ENCODE peak calls at places on chromosomes 5 and 9, in four cellular contexts. R is astrocyte, Q is hepatocyte, P is psoas muscle. F is an unnamed sample.
A peak's percentile ranks its signal among the peaks of the same experiment; 100 is the strongest.

GRCh38 chr9:91415290-91415689 is 8.3 kb downstream of the NFIL3 start:
- DNase-seq in R (no peak), Q (no peak), P (no peak), F (no peak)

GRCh38 chr5:132420706-132421272 is 51.3 kb downstream of the SLC22A5 start:
- DNase-seq in R (no peak), Q (no peak), P (no peak), F (peak; percentile 46)

GRCh38 chr5:78527054-78527884 is 121.3 kb downstream of the LHFPL2 start:
- DNase-seq in R (peak; percentile 96), Q (peak; percentile 83), P (peak; percentile 52), F (peak; percentile 61)

GRCh38 chr5:175590471-175590881 is 67.4 kb upstream of the HRH2 start:
- DNase-seq in R (peak; percentile 94), Q (peak; percentile 24), P (no peak), F (no peak)

GRCh38 chr9:117528225-117528624 is 113.4 kb upstream of the ASTN2 start:
- DNase-seq in R (no peak), Q (no peak), P (no peak), F (no peak)

GRCh38 chr9:88237454-88238280 is 99.4 kb upstream of the SPATA31C2 start:
- DNase-seq in R (no peak), Q (no peak), P (no peak), F (no peak)

GRCh38 chr5:44951371-44951770 is 142.6 kb downstream of the MRPS30 start:
- DNase-seq in R (no peak), Q (no peak), P (no peak), F (no peak)

GRCh38 chr9:123354806-123355508 is 1.0 kb upstream of the CRB2 start:
- DNase-seq in R (no peak), Q (no peak), P (no peak), F (no peak)

GRCh38 chr9:90600029-90600428 is 42.6 kb downstream of the DIRAS2 start:
- DNase-seq in R (no peak), Q (no peak), P (no peak), F (no peak)

GRCh38 chr9:122200960-122201635 is 27.7 kb downstream of the LHX6 start:
- DNase-seq in R (peak; percentile 52), Q (no peak), P (peak; percentile 58), F (no peak)

GRCh38 chr5:141182248-141182647 is at the start of gene PCDHB16:
- DNase-seq in R (peak; percentile 3), Q (peak; percentile 51), P (peak; percentile 29), F (no peak)

GRCh38 chr5:116569999-116570398 is 4.6 kb downstream of the SEMA6A start:
- DNase-seq in R (no peak), Q (no peak), P (no peak), F (no peak)

GRCh38 chr5:61450880-61451279 is 118.8 kb downstream of the ZSWIM6 start:
- DNase-seq in R (peak; percentile 93), Q (no peak), P (no peak), F (no peak)

GRCh38 chr5:136053336-136054121 is 24.7 kb downstream of the TGFBI start:
- DNase-seq in R (peak; percentile 96), Q (peak; percentile 91), P (peak; percentile 60), F (no peak)

GRCh38 chr5:159071382-159071781 is 28.3 kb downstream of the EBF1 start:
- DNase-seq in R (no peak), Q (no peak), P (no peak), F (no peak)

GRCh38 chr5:82352146-82352791 is 74.1 kb upstream of the RPS23 start:
- DNase-seq in R (peak; percentile 47), Q (no peak), P (no peak), F (no peak)

GRCh38 chr9:129933215-129933614 is 98.0 kb downstream of the USP20 start:
- DNase-seq in R (no peak), Q (no peak), P (no peak), F (no peak)

GRCh38 chr5:34452170-34452828 is 203.8 kb upstream of the RAI14 start:
- DNase-seq in R (no peak), Q (peak; percentile 38), P (no peak), F (no peak)

GRCh38 chr9:21686738-21687137 is 115.7 kb upstream of the MTAP start:
- DNase-seq in R (no peak), Q (no peak), P (no peak), F (no peak)

GRCh38 chr5:181051841-181052525 is 11.9 kb downstream of the BTNL9 start:
- DNase-seq in R (no peak), Q (no peak), P (no peak), F (no peak)
- H3K4me1 ChIP-seq in R (no peaks in the 10 kb centered on the region), Q (no peaks in the 10 kb centered on the region), P (peaks cover 3% of the 10 kb centered on the region), F (peaks cover 3% of the 10 kb centered on the region)

GRCh38 chr5:120808135-120808534 is 344.0 kb downstream of the PRR16 start:
- DNase-seq in R (peak; percentile 59), Q (no peak), P (no peak), F (no peak)

GRCh38 chr5:120808606-120809005 is 344.5 kb downstream of the PRR16 start:
- DNase-seq in R (peak; percentile 23), Q (no peak), P (no peak), F (no peak)

GRCh38 chr5:120806132-120806531 is 342.0 kb downstream of the PRR16 start:
- DNase-seq in R (peak; percentile 14), Q (no peak), P (no peak), F (no peak)

GRCh38 chr5:120803282-120803681 is 339.2 kb downstream of the PRR16 start:
- DNase-seq in R (no peak), Q (no peak), P (no peak), F (no peak)
- TF ChIP-seq CTCF in R (no peak), Q (peak; percentile 56), P (peak; percentile 15), F (no peak)

DNA sequence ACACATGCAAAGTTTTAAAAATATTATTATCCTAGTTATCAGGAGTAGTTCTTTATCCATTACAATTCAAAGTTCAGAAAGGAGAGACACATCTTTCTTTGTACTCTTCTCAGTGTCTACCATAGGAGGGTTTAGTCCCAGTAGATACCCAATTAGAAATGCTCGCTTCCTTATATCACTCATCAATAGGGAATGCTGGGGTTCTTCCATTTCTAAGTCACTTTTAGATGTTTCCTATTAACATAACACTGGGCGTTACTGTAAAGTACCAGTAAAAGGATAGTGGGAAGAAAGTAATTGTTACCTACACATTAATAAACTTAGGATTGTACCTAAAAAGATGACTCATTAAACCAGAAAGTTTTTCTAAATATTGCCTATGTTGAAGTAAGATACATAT is 348.3 kb upstream of the CDH6 start:
- DNase-seq in R (no peak), Q (no peak), P (no peak), F (no peak)
- H3K27ac ChIP-seq in R (no peak overlapping the region), Q (no peak overlapping the region), P (no peak overlapping the region), F (no peak overlapping the region)

GRCh38 chr5:173895766-173896165 is 7.6 kb downstream of the CPEB4 start:
- DNase-seq in R (no peak), Q (no peak), P (no peak), F (no peak)

GRCh38 chr5:173896631-173897030 is 8.5 kb downstream of the CPEB4 start:
- DNase-seq in R (no peak), Q (no peak), P (no peak), F (no peak)

GRCh38 chr5:173891367-173891766 is 3.2 kb downstream of the CPEB4 start:
- DNase-seq in R (no peak), Q (no peak), P (no peak), F (no peak)

GRCh38 chr5:173890195-173890951 is 2.2 kb downstream of the CPEB4 start:
- DNase-seq in R (no peak), Q (peak; percentile 24), P (peak; percentile 33), F (no peak)

GRCh38 chr5:173893192-173893561 is 5.0 kb downstream of the CPEB4 start:
- DNase-seq in R (no peak), Q (no peak), P (no peak), F (no peak)
- H3K4me1 ChIP-seq in R (peaks cover 9% of the 10 kb centered on the region), Q (peaks cover 12% of the 10 kb centered on the region), P (peaks cover 15% of the 10 kb centered on the region), F (no peaks in the 10 kb centered on the region)

F was measured in lung.